ENCODE peak calls at places on chromosomes 6 and 20, in ten cellular contexts. D is HCT116, L is stomach, Z is GM12892, A is spleen, E is heart left ventricle, C is IMR-90, F is GM12891, O is H1, X is Peyer's patch. W is an unnamed sample.

GRCh38 chr6:80454197-80454596 is 347.7 kb downstream of the BCKDHB start:
- DNase-seq in D (peak; percentile 37), L (no peak), Z (no peak), A (no peak), E (no peak), C (peak; percentile 92), F (no peak), O (no peak), X (no peak), W (peak; percentile 25)

GRCh38 chr20:21640556-21640955 is 64.9 kb upstream of the PAX1 start:
- DNase-seq in D (peak; percentile 4), L (no peak), Z (no peak), A (no peak), E (no peak), C (no peak), F (peak; percentile 7), O (peak; percentile 61), X (no peak), W (no peak)

GRCh38 chr6:3455121-3455489 is 1.7 kb downstream of the SLC22A23 start:
- DNase-seq in D (no peak), L (peak; percentile 50), Z (no peak), A (no peak), E (no peak), C (no peak), F (no peak), O (no peak), X (peak; percentile 66), W (no peak)

GRCh38 chr6:16723833-16724232 is 37.4 kb downstream of the ATXN1 start:
- DNase-seq in D (peak; percentile 84), L (no peak), Z (no peak), A (no peak), E (no peak), C (peak; percentile 96), F (no peak), O (no peak), X (peak; percentile 62), W (peak; percentile 36)

GRCh38 chr6:77097940-77098339 is 365.4 kb downstream of the HTR1B start:
- DNase-seq in D (no peak), L (no peak), Z (no peak), A (no peak), E (no peak), C (no peak), F (no peak), O (no peak), X (no peak), W (no peak)

GRCh38 chr6:45556828-45557227 is 179.1 kb upstream of the SUPT3H start:
- DNase-seq in D (no peak), L (no peak), Z (no peak), A (no peak), E (no peak), C (no peak), F (no peak), O (no peak), X (no peak), W (no peak)

GRCh38 chr6:44268095-44268628 is 2.1 kb upstream of the TMEM151B start:
- DNase-seq in D (no peak), L (peak; percentile 69), Z (no peak), A (peak; percentile 82), E (no peak), C (peak; percentile 46), F (no peak), O (peak; percentile 89), X (peak; percentile 85), W (no peak)

GRCh38 chr6:52538921-52539354 is 37.9 kb downstream of the TRAM2 start:
- DNase-seq in D (no peak), L (no peak), Z (no peak), A (no peak), E (no peak), C (peak; percentile 65), F (no peak), O (no peak), X (no peak), W (no peak)

GRCh38 chr20:57347393-57347792 is 3.7 kb upstream of the RAE1 start:
- DNase-seq in D (no peak), L (no peak), Z (no peak), A (no peak), E (no peak), C (no peak), F (no peak), O (no peak), X (no peak), W (no peak)

GRCh38 chr20:57346477-57346876 is 4.6 kb upstream of the RAE1 start:
- DNase-seq in D (peak; percentile 55), L (peak; percentile 79), Z (no peak), A (peak; percentile 81), E (peak; percentile 65), C (peak; percentile 70), F (no peak), O (peak; percentile 82), X (peak; percentile 90), W (peak; percentile 29)

GRCh38 chr20:57350086-57350710 is 857 bp upstream of the RAE1 start:
- DNase-seq in D (no peak), L (no peak), Z (no peak), A (peak; percentile 80), E (no peak), C (peak; percentile 23), F (no peak), O (no peak), X (no peak), W (no peak)

GRCh38 chr20:57352305-57352704 is 1.2 kb downstream of the RAE1 start:
- DNase-seq in D (no peak), L (no peak), Z (no peak), A (no peak), E (no peak), C (no peak), F (no peak), O (no peak), X (no peak), W (no peak)

GRCh38 chr20:57351042-57351783 is at the start of gene RAE1:
- DNase-seq in D (peak; percentile 89), L (peak; percentile 94), Z (peak; percentile 69), A (peak; percentile 96), E (peak; percentile 92), C (peak; percentile 92), F (peak; percentile 76), O (peak; percentile 90), X (peak; percentile 96), W (peak; percentile 88)
- TF ChIP-seq POLR2A in D (peak; percentile 49), L (no peak), Z (peak; percentile 87), A (no peak), E (no peak), C (peak; percentile 91), F (peak; percentile 88), O (peak; percentile 53), X (no peak), W (peak; percentile 76)

DNA sequence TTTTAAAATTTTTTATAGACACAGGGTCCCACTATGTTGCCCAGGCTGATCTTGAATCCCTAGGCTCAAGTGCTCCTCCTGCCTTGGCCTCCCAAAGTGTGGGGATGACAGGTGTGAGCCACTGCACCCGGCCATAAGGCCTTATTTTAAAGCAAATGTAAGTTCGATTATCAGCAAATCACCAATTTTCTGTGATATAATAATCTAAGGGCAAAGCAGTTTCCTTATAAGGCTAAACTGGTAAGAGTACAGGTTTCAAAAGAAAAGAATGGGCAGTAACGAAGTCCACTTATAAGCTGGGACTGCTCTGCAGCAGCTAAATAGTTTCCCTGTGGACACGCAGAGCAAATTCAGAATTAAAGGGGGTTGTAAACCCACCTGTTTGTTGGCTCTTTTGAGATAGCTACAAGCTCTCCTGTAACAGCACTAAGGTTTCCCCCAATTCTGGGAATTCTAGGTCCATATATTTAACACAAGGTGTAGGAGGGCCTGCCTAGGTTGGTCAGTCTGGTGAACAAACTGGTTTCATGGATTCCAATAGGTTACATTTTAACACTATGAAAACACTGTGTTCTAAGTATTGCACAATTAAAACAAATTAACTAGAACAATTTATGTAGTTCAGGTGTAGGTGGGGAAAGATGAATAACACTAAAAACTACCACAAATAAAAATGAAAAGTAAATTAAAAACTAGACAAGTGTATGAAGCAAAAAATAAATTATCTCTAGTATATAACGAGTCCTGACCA is 26.3 kb downstream of the LHFPL5 start:
- DNase-seq in D (no peak), L (no peak), Z (no peak), A (no peak), E (no peak), C (no peak), F (no peak), O (no peak), X (no peak), W (no peak)
- TF ChIP-seq POLR2A in D (no peak), L (no peak), Z (no peak), A (no peak), E (no peak), C (no peak), F (no peak), O (no peak), X (no peak), W (no peak)

GRCh38 chr20:50784464-50784863 is 10.4 kb upstream of the BCAS4 start:
- DNase-seq in D (no peak), L (no peak), Z (no peak), A (no peak), E (no peak), C (no peak), F (no peak), O (no peak), X (no peak), W (no peak)

GRCh38 chr20:50788045-50788867 is 6.6 kb upstream of the BCAS4 start:
- DNase-seq in D (peak; percentile 51), L (no peak), Z (no peak), A (peak; percentile 35), E (no peak), C (peak; percentile 68), F (no peak), O (no peak), X (no peak), W (peak; percentile 47)

GRCh38 chr20:50788868-50789125 is 6.1 kb upstream of the BCAS4 start:
- DNase-seq in D (no peak), L (no peak), Z (no peak), A (peak; percentile 7), E (no peak), C (no peak), F (no peak), O (no peak), X (no peak), W (no peak)

GRCh38 chr20:50787181-50787580 is 7.7 kb upstream of the BCAS4 start:
- DNase-seq in D (no peak), L (no peak), Z (no peak), A (no peak), E (no peak), C (no peak), F (no peak), O (no peak), X (no peak), W (no peak)

DNA sequence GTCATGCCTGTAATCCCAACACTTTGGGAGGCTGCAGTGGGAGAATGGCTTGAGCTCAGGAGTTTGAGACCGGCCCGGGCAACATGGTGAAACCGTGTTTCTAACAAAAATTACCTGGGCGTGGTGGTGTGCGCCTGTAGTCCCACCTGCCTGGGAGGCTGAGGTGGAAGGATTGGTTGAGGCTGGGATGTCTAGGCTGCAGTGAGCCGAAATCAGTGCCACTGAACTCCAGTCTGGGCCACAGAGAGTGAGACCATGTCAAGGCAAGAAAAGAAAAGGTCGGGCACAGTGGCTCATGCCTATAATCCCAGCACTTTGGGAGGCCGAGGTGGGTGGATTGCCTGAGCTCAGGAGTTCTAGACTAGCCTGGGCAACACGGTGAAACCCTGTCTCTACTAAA is 8.2 kb upstream of the BCAS4 start:
- DNase-seq in D (no peak), L (no peak), Z (no peak), A (peak; percentile 22), E (no peak), C (no peak), F (no peak), O (no peak), X (no peak), W (no peak)
- TF ChIP-seq POLR2A in D (no peak), L (no peak), Z (no peak), A (no peak), E (no peak), C (no peak), F (no peak), O (no peak), X (no peak), W (no peak)

GRCh38 chr6:53956804-53957203 is 154.4 kb upstream of the MLIP start:
- DNase-seq in D (no peak), L (no peak), Z (no peak), A (no peak), E (no peak), C (no peak), F (no peak), O (no peak), X (no peak), W (no peak)

GRCh38 chr6:53959717-53960116 is 151.5 kb upstream of the MLIP start:
- DNase-seq in D (no peak), L (no peak), Z (no peak), A (no peak), E (no peak), C (peak; percentile 64), F (no peak), O (no peak), X (no peak), W (no peak)

GRCh38 chr6:53951383-53951782 is 156.6 kb downstream of the LRRC1 start:
- DNase-seq in D (no peak), L (no peak), Z (no peak), A (no peak), E (no peak), C (no peak), F (no peak), O (no peak), X (no peak), W (no peak)

GRCh38 chr6:53960311-53960710 is 150.9 kb upstream of the MLIP start:
- DNase-seq in D (no peak), L (no peak), Z (no peak), A (no peak), E (no peak), C (peak; percentile 82), F (no peak), O (no peak), X (no peak), W (no peak)

DNA sequence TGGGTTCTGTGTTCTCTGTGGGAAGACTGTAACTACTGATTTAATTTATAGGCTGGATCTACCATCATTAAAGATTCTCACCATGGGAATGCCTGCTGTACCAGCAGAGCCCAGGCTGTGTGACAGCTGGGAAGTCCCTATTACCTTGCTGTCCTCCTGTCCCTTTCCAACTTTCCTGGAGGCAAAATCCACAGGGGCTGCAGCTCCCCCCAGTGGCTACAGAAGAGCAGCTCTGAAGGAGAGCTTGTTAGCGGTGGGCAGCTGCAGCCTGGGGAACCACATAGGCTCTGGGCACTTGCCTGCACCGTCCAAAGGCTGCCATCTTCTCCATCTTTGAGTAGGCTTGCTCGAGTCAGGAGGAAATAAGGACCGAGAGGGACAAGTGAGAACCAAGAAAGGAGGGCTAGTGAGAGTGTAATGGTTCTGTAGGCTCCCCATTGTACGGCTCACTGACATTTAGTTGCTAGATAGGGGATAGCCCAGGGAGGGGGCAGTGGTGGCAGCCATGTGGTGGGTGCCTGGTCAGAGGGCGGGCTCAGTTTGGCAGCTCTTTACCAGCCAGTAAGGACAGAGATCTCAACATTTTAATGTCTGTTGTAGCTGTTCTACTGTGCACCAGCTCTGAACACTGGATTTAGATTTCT is 155.1 kb upstream of the MLIP start:
- DNase-seq in D (peak; percentile 72), L (peak; percentile 77), Z (no peak), A (peak; percentile 60), E (peak; percentile 70), C (peak; percentile 70), F (no peak), O (peak; percentile 86), X (peak; percentile 83), W (peak; percentile 54)
- TF ChIP-seq POLR2A in D (no peak), L (no peak), Z (no peak), A (no peak), E (no peak), C (no peak), F (no peak), O (no peak), X (no peak), W (no peak)

W was measured in H54.